ENCODE peak calls at places on chromosomes 2 and 18, in six cellular contexts. H, G, M, X, N and Y are unnamed samples.

GRCh38 chr2:173983414-173983871 is 18.3 kb upstream of the SP3 start:
- DNase-seq in N (no peak), M (no peak), X (no peak), G (no peak), H (no peak), Y (no peak)

GRCh38 chr2:217103752-217104540 is 244.1 kb upstream of the TNP1 start:
- DNase-seq in M (peak; percentile 75), G (no peak), N (no peak), X (no peak), H (no peak), Y (no peak)

GRCh38 chr2:173282795-173283545 is 71.7 kb upstream of the CDCA7 start:
- DNase-seq in H (no peak), M (no peak), X (no peak), G (no peak), N (no peak), Y (no peak)

GRCh38 chr2:178275600-178275999 is 81.3 kb downstream of the OSBPL6 start:
- DNase-seq in N (no peak), X (no peak), H (no peak), G (no peak), M (no peak), Y (no peak)

GRCh38 chr2:75772908-75773630 is 62.4 kb upstream of the GCFC2 start:
- DNase-seq in H (no peak), M (no peak), N (no peak), G (no peak), X (no peak), Y (no peak)

GRCh38 chr2:235026137-235026536 is 74.3 kb downstream of the SH3BP4 start:
- DNase-seq in G (peak; percentile 38), H (no peak), N (no peak), M (peak; percentile 29), X (no peak), Y (no peak)

GRCh38 chr2:240503375-240503774 is 54.4 kb downstream of the ANKMY1 start:
- DNase-seq in G (no peak), M (no peak), H (no peak), N (no peak), X (no peak), Y (no peak)

GRCh38 chr2:105961599-105962146 is 217.0 kb downstream of the NCK2 start:
- DNase-seq in H (no peak), M (no peak), G (no peak), X (no peak), N (no peak), Y (no peak)

GRCh38 chr2:188675391-188676011 is 298.7 kb upstream of the COL3A1 start:
- DNase-seq in H (no peak), N (no peak), X (no peak), M (no peak), G (no peak), Y (no peak)

GRCh38 chr2:197556456-197556855 is 40.6 kb downstream of the MOB4 start:
- DNase-seq in M (no peak), N (no peak), X (no peak), H (no peak), G (no peak), Y (no peak)

GRCh38 chr18:50857694-50858093 is 21.2 kb upstream of the ME2 start:
- DNase-seq in H (peak; percentile 71), N (no peak), G (no peak), M (no peak), X (no peak), Y (no peak)

GRCh38 chr2:130834091-130834922 is 2.4 kb upstream of the ARHGEF4 start:
- DNase-seq in G (peak; percentile 71), N (no peak), X (no peak), M (no peak), H (no peak), Y (no peak)

GRCh38 chr2:20148841-20149702 is 75.9 kb downstream of the SDC1 start:
- DNase-seq in X (no peak), H (no peak), N (no peak), M (peak; percentile 88), G (no peak), Y (peak; percentile 16)

GRCh38 chr2:54871457-54872103 is 148.1 kb downstream of the EML6 start:
- DNase-seq in H (no peak), N (no peak), G (no peak), M (no peak), X (no peak), Y (no peak)

GRCh38 chr2:54666131-54666637 is 57.3 kb upstream of the EML6 start:
- DNase-seq in M (peak; percentile 40), N (no peak), G (peak; percentile 52), H (no peak), X (no peak), Y (no peak)

GRCh38 chr2:145114726-145115125 is 594.8 kb upstream of the ZEB2 start:
- DNase-seq in X (no peak), N (no peak), M (no peak), H (no peak), G (no peak), Y (no peak)

GRCh38 chr2:145108385-145108784 is 588.5 kb upstream of the ZEB2 start:
- DNase-seq in M (no peak), N (no peak), G (no peak), X (no peak), H (no peak), Y (no peak)

GRCh38 chr2:145106293-145106692 is 586.4 kb upstream of the ZEB2 start:
- DNase-seq in X (no peak), G (no peak), H (no peak), N (no peak), M (no peak), Y (no peak)

GRCh38 chr2:145110668-145111067 is 590.7 kb upstream of the ZEB2 start:
- DNase-seq in M (no peak), G (no peak), X (no peak), H (no peak), N (no peak), Y (no peak)

DNA sequence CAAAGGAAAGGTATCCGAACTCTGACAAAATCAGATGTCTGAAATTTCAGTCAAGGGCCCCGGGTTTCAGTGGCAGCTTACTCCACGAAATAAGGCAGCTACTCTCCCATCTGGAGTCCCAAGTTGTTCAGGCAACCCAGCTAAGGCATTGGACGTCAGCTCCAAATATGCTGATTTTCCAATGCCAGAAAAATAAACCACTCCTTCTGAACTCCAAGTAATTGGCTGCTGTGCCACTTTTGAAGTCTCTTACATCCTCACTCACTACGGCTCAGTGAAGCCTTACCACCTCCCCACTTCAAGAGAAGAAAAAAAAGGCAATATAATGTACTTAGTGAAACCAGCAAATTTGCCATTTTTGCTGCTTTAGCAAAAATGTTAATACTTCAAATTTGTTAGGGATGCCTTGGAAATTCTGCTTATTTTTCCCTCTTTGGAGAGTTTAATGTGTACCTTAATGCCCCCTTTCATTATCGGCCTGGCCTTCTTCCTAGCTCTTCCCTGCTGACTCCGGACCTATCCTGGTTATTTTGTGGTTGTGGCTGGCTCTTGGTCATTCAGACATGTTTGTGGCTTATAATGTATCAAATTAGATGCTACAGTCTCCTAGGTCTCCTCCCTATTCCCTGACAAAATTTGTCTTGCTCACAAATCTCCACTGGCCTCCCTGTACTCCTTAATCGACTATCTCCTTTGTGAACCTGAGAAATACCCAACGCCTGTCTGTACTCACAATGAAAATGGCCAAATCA is 589.2 kb upstream of the ZEB2 start:
- DNase-seq in M (no peak), G (no peak), H (no peak), X (no peak), N (no peak), Y (no peak)
- TF ChIP-seq CTCF in M (no peak), G (no peak), H (no peak), X (no peak), N (no peak), Y (no peak)

GRCh38 chr18:11860594-11861450 is 9.6 kb downstream of the CHMP1B start:
- DNase-seq in M (no peak), X (no peak), H (no peak), N (no peak), G (no peak), Y (no peak)

GRCh38 chr18:11859282-11859797 is 8.1 kb downstream of the CHMP1B start:
- DNase-seq in M (no peak), H (no peak), X (no peak), G (no peak), N (no peak), Y (no peak)

GRCh38 chr18:11857177-11857887 is 6.1 kb downstream of the CHMP1B start:
- DNase-seq in N (no peak), G (peak; percentile 92), M (peak; percentile 98), H (no peak), X (no peak), Y (no peak)

GRCh38 chr18:11861583-11862288 is 10.5 kb downstream of the CHMP1B start:
- DNase-seq in N (no peak), X (no peak), G (no peak), M (no peak), H (no peak), Y (no peak)

DNA sequence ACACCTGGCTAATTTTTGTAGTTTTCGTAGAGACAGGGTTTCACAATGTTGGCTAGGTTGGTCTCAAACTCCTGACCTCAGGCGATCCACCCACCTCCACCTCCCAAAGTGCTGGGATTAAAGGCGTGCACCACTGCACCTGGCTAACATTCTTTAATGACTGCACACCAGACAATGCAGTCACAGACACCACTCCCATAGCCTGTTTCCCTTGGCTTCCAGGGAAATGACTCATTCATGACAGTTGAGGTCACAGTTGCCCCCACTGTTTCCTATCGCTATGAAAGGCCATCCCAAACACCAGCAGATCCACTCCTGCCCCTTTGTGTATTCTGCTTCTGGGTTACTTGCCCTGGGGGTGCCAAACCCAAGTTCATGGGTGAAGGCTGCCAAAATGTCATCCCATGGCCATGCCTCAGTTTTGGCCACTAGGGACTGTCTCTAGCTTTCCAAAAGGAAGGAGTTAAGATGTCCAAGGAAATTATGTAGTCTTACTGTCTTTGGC is 8.7 kb downstream of the CHMP1B start:
- DNase-seq in H (no peak), X (no peak), N (no peak), M (peak; percentile 23), G (peak; percentile 63), Y (no peak)
- TF ChIP-seq CTCF in H (no peak), X (no peak), N (no peak), M (peak; percentile 6), G (peak; percentile 10), Y (peak; percentile 33)

GRCh38 chr2:100230754-100231153 is 88.4 kb upstream of the AFF3 start:
- DNase-seq in N (no peak), H (no peak), G (no peak), M (no peak), X (no peak), Y (no peak)
- TF ChIP-seq CTCF in N (no peak), H (no peak), G (no peak), M (no peak), X (no peak), Y (no peak)

DNA sequence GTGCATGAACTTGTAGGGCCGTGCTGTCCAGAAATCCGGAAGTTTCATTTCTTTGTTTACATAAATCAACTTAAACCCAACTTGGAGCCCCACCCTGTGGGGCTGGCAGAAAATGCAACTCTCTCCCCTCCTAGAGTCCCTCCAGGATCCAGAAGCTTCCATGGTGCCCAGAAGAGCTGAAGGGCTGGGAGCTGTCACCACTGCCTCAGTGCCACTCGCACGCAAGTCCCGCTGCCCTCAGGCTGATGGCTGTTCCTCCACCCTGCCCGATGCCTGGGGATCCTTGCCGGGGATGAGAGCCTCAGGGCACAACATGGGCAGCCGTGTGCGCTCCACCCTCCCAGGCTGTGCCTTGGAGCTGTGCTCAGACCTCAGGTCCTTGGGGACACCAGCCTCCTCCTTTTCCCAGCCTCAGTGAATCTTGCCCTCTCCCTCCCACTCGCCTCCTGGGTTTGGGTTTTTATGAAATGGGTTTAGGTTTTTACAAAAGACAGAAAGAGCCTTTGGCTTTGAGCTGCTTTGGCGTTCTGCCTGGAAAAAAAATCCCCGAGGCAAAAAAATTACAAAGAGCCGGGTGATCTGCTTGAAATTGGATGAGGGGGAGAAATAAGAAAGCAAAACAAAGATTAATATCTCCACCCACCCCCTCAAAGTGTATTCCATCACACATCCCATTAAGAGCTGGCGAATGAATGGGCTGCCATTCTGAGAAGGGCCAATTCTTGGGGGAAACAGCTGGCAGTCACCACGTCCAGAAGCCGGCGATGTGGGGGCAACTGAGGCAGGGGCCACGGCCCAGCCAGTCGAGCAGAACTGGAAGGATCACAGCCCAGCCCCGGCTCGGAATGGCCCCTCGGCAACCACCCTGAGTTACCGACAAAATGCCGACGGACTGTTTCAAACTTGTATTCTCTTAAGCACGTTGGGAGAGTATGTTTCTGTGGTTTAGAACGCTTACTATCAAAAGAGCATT is 155.4 kb downstream of the TWIST2 start:
- DNase-seq in M (no peak), G (peak; percentile 60), X (no peak), N (no peak), H (peak; percentile 36), Y (no peak)
- TF ChIP-seq CTCF in M (peak; percentile 18), G (peak; percentile 51), X (no peak), N (no peak), H (no peak), Y (no peak)